ENCODE peak calls at places on chromosomes 6 and 20, in nine cellular contexts. E, C, H, Z, O, N, V, Y and D are unnamed samples.

GRCh38 chr6:134352786-134353480 is 35.0 kb upstream of the SGK1 start:
- DNase-seq in E (no peak), C (no peak), H (peak; percentile 73), Z (no peak), O (no peak), N (peak; percentile 91), V (peak; percentile 87), Y (no peak), D (no peak)

GRCh38 chr6:135919026-135919425 is 67.5 kb downstream of the PDE7B start:
- DNase-seq in E (no peak), C (no peak), H (no peak), Z (no peak), O (no peak), N (no peak), V (no peak), Y (no peak), D (no peak)

GRCh38 chr20:34514897-34515483 is 1.2 kb upstream of the DYNLRB1 start:
- DNase-seq in E (no peak), C (no peak), H (no peak), Z (no peak), O (no peak), N (no peak), V (no peak), Y (no peak), D (peak; percentile 83)

GRCh38 chr20:63082308-63082938 is 75.7 kb upstream of the BHLHE23 start:
- DNase-seq in E (no peak), C (no peak), H (no peak), Z (peak; percentile 75), O (no peak), N (peak; percentile 42), V (peak; percentile 40), Y (peak; percentile 12), D (peak; percentile 16)

GRCh38 chr6:51213806-51214205 is 395.1 kb downstream of the TFAP2B start:
- DNase-seq in E (no peak), C (no peak), H (no peak), Z (no peak), O (no peak), N (no peak), V (no peak), Y (no peak), D (no peak)

GRCh38 chr6:21885532-21886089 is 292.1 kb downstream of the SOX4 start:
- DNase-seq in E (no peak), C (no peak), H (peak; percentile 46), Z (peak; percentile 86), O (no peak), N (peak; percentile 25), V (peak; percentile 84), Y (no peak), D (no peak)

GRCh38 chr6:76684881-76685280 is 612.4 kb upstream of the IMPG1 start:
- DNase-seq in E (no peak), C (no peak), H (no peak), Z (no peak), O (no peak), N (peak; percentile 10), V (peak; percentile 18), Y (no peak), D (peak; percentile 21)

GRCh38 chr6:132142768-132143167 is 191.6 kb upstream of the CCN2 start:
- DNase-seq in E (no peak), C (no peak), H (peak; percentile 40), Z (no peak), O (no peak), N (no peak), V (peak; percentile 24), Y (no peak), D (no peak)

GRCh38 chr20:50099121-50099520 is 13.8 kb downstream of the UBE2V1 start:
- DNase-seq in E (no peak), C (no peak), H (no peak), Z (no peak), O (no peak), N (no peak), V (no peak), Y (no peak), D (no peak)

GRCh38 chr6:30782425-30783014 is 38.2 kb upstream of the IER3 start:
- DNase-seq in E (no peak), C (no peak), H (peak; percentile 80), Z (peak; percentile 60), O (no peak), N (peak; percentile 77), V (peak; percentile 62), Y (no peak), D (no peak)